ENCODE peak calls at places on chromosomes 7 and 10, in ten cellular contexts. Z is heart right ventricle, J is neural progenitor cell, G is BE2C, E is adrenal gland, X is AG04449, F is cardiac fibroblast, S is fibroblast of mammary gland, B is left ventricle myocardium inferior, L is tibial artery. O is an unnamed sample.

GRCh38 chr7:115300228-115300870 is 378.5 kb downstream of the MDFIC start:
- DNase-seq in G (no peak), B (no peak), E (no peak), S (peak), J (no peak), X (no peak), L (no peak), F (peak), Z (no peak), O (peak)

GRCh38 chr7:77393261-77393660 is 22.9 kb downstream of the GSAP start:
- DNase-seq in E (no peak), X (no peak), S (peak), L (no peak), Z (no peak), F (no peak), G (no peak), J (no peak), B (no peak), O (no peak)

GRCh38 chr10:101380353-101381017 is 26.5 kb downstream of the BTRC start:
- DNase-seq in Z (no peak), J (no peak), G (no peak), E (no peak), L (no peak), F (no peak), S (peak), B (no peak), X (no peak), O (peak)

GRCh38 chr7:22672892-22673637 is 53.9 kb upstream of the IL6 start:
- DNase-seq in J (no peak), G (no peak), S (no peak), L (no peak), X (no peak), E (no peak), B (no peak), F (no peak), Z (no peak), O (no peak)

GRCh38 chr7:108088729-108089128 is 41.4 kb downstream of the LAMB4 start:
- DNase-seq in B (no peak), J (no peak), X (no peak), L (no peak), E (no peak), F (no peak), Z (no peak), G (no peak), S (no peak), O (no peak)

GRCh38 chr7:130615583-130615982 is 53.0 kb downstream of the COPG2 start:
- DNase-seq in J (no peak), B (no peak), F (no peak), S (no peak), X (no peak), G (no peak), Z (no peak), E (peak), L (no peak), O (no peak)

GRCh38 chr7:149354119-149354518 is 92.1 kb downstream of the ZNF783 start:
- DNase-seq in F (no peak), Z (no peak), E (no peak), B (no peak), S (no peak), J (no peak), X (no peak), L (no peak), G (no peak), O (no peak)

GRCh38 chr7:151249034-151249731 is 689 bp upstream of the SMARCD3 start:
- DNase-seq in X (no peak), E (peak), G (peak), F (peak), B (peak), Z (peak), S (peak), J (peak), L (peak), O (peak)

GRCh38 chr7:7969306-7970112 is 913 bp downstream of the GLCCI1 start:
- DNase-seq in Z (peak), B (peak), S (no peak), G (peak), E (peak), J (peak), L (peak), X (no peak), F (peak), O (peak)

GRCh38 chr10:58579011-58579655 is 66.5 kb downstream of the BICC1 start:
- DNase-seq in F (no peak), L (no peak), E (no peak), J (no peak), B (no peak), S (peak), G (no peak), Z (no peak), X (no peak), O (no peak)

GRCh38 chr7:22094413-22095304 is 149.0 kb upstream of the CDCA7L start:
- DNase-seq in E (no peak), Z (no peak), L (no peak), F (no peak), G (peak), J (no peak), B (no peak), S (peak), X (no peak), O (no peak)

GRCh38 chr10:15121707-15122106 is 24.6 kb downstream of the RPP38 start:
- DNase-seq in G (no peak), B (no peak), J (no peak), S (no peak), Z (no peak), L (no peak), X (no peak), F (no peak), E (no peak), O (no peak)

GRCh38 chr7:152307902-152308301 is 127.9 kb downstream of the KMT2C start:
- DNase-seq in J (no peak), G (no peak), B (no peak), Z (no peak), S (no peak), E (no peak), X (no peak), L (no peak), F (no peak), O (no peak)

GRCh38 chr10:29862926-29863614 is 196.3 kb downstream of the JCAD start:
- DNase-seq in B (no peak), X (peak), S (peak), E (no peak), L (no peak), G (no peak), J (no peak), F (no peak), Z (no peak), O (peak)

GRCh38 chr10:105150486-105150885 is 509.4 kb downstream of the SORCS3 start:
- DNase-seq in G (no peak), X (peak), L (no peak), B (no peak), Z (no peak), J (no peak), S (no peak), E (no peak), F (no peak), O (no peak)

GRCh38 chr10:121205625-121206024 is 354.5 kb downstream of the WDR11 start:
- DNase-seq in F (no peak), B (no peak), E (no peak), S (no peak), G (no peak), Z (no peak), L (no peak), X (no peak), J (no peak), O (no peak)

GRCh38 chr10:86603256-86603655 is 51.1 kb upstream of the OPN4 start:
- DNase-seq in X (no peak), E (no peak), S (no peak), J (no peak), G (no peak), B (no peak), L (no peak), Z (no peak), F (no peak), O (peak)

GRCh38 chr7:148723846-148724245 is 25.1 kb downstream of the CUL1 start:
- DNase-seq in L (no peak), G (no peak), X (no peak), S (peak), J (no peak), F (peak), Z (no peak), B (no peak), E (no peak), O (peak)

GRCh38 chr10:9833871-9834454 is 1183.7 kb upstream of the CELF2 start:
- DNase-seq in S (no peak), G (no peak), F (no peak), B (no peak), E (no peak), J (peak), X (no peak), L (no peak), Z (no peak), O (no peak)

GRCh38 chr7:92717601-92717981 is 118.8 kb downstream of the CDK6 start:
- DNase-seq in X (no peak), L (no peak), E (no peak), J (no peak), Z (no peak), B (no peak), S (peak), G (no peak), F (no peak), O (no peak)

GRCh38 chr7:116876664-116877442 is 14.5 kb downstream of the CAPZA2 start:
- DNase-seq in X (no peak), F (peak), E (peak), B (peak), G (peak), J (peak), L (no peak), Z (peak), S (no peak), O (peak)

GRCh38 chr10:15325243-15326002 is 45.7 kb downstream of the FAM171A1 start:
- DNase-seq in B (no peak), L (peak), S (peak), Z (peak), J (no peak), G (no peak), E (peak), F (peak), X (no peak), O (peak)

GRCh38 chr10:127922675-127923366 is 15.9 kb downstream of the PTPRE start:
- DNase-seq in F (peak), S (peak), G (peak), Z (peak), B (peak), E (peak), J (no peak), L (peak), X (no peak), O (peak)

GRCh38 chr10:31961264-31961663 is 32.6 kb upstream of the ARHGAP12 start:
- DNase-seq in S (no peak), L (no peak), E (no peak), X (no peak), F (no peak), J (no peak), Z (no peak), G (peak), B (no peak), O (no peak)

GRCh38 chr7:120802751-120803150 is 55.2 kb downstream of the TSPAN12 start:
- DNase-seq in Z (no peak), E (no peak), X (no peak), J (no peak), G (no peak), L (no peak), B (no peak), S (no peak), F (no peak), O (no peak)

GRCh38 chr10:114064151-114065045 is 20.7 kb downstream of the ADRB1 start:
- DNase-seq in J (no peak), B (peak), F (peak), E (peak), S (no peak), X (no peak), G (no peak), L (no peak), Z (peak), O (no peak)

GRCh38 chr7:53428045-53428444 is 392.6 kb downstream of the POM121L12 start:
- DNase-seq in F (no peak), X (no peak), L (no peak), S (no peak), B (no peak), G (no peak), Z (no peak), E (no peak), J (no peak), O (no peak)

GRCh38 chr7:32936686-32937085 is 20.6 kb upstream of the FKBP9 start:
- DNase-seq in J (no peak), X (no peak), B (no peak), F (no peak), Z (no peak), L (no peak), E (no peak), G (no peak), S (no peak), O (no peak)

GRCh38 chr7:29809533-29810155 is 3.3 kb downstream of the WIPF3 start:
- DNase-seq in G (no peak), S (no peak), B (no peak), F (no peak), J (no peak), Z (no peak), L (no peak), E (no peak), X (no peak), O (no peak)

GRCh38 chr7:30979027-30979426 is 15.3 kb downstream of the GHRHR start:
- DNase-seq in L (no peak), J (no peak), E (no peak), F (no peak), B (no peak), Z (no peak), X (no peak), S (no peak), G (no peak), O (no peak)

GRCh38 chr7:25857376-25858067 is 294.5 kb upstream of the NFE2L3 start:
- DNase-seq in F (peak), G (no peak), E (no peak), B (no peak), J (peak), X (no peak), L (peak), S (peak), Z (no peak), O (no peak)

GRCh38 chr7:83306487-83306886 is 143.8 kb upstream of the PCLO start:
- DNase-seq in B (no peak), L (no peak), F (no peak), G (no peak), S (no peak), J (no peak), Z (no peak), X (no peak), E (no peak), O (no peak)

GRCh38 chr7:82235710-82236109 is 207.9 kb downstream of the CACNA2D1 start:
- DNase-seq in S (peak), Z (no peak), J (no peak), L (no peak), G (no peak), F (peak), B (no peak), E (no peak), X (no peak), O (peak)

GRCh38 chr7:100366411-100367250 is 6.7 kb upstream of the PILRA start:
- DNase-seq in J (no peak), X (no peak), Z (no peak), G (no peak), L (no peak), F (no peak), E (no peak), B (no peak), S (no peak), O (no peak)

GRCh38 chr7:151686826-151687225 is 167.1 kb upstream of the RHEB start:
- DNase-seq in J (no peak), L (no peak), X (no peak), Z (no peak), B (no peak), E (no peak), S (no peak), F (peak), G (no peak), O (peak)

GRCh38 chr7:15007507-15007906 is 105.0 kb upstream of the DGKB start:
- DNase-seq in L (no peak), Z (no peak), F (no peak), B (no peak), X (no peak), S (peak), G (peak), E (no peak), J (peak), O (peak)
- TF ChIP-seq CTCF in L (no peak), Z (no peak), F (peak), B (no peak), X (peak), S (peak), G (peak), E (no peak), J (peak), O (peak)

DNA sequence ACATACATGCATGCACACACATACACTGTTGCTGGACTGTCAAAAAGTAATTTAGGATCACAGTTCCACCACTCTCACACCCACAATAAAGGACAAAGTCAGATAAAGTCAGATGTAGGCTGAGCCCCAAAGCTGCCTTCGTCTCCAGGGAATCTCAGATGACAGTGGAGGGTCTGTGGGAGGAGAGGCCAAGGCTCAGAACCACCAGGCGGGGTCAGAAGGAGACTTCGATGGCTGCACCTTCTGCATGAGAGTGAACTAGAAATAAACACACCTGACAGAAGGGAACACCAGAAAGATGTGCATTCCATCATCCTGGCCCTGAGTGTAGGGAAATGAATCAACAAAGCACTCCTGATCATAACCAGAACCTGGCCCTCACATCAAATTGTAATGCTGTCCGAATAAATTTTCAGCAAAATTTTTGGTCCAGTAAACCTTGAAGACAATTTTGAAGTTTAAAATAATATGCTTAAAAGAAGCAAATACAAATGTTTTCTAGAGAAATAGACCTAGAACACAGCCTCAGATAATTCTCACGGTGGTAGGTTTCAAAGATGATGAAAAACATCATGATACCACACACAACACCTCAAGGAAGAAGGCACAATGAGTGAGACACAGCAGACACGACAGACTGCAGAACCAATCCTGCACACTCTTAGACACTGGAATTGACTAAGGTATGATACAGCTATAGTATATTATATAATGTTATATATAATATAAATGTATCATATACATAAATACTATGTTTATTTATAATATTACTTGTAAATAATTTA is 269.8 kb upstream of the KLF6 start:
- DNase-seq in L (no peak), G (no peak), B (no peak), F (no peak), X (no peak), Z (no peak), S (no peak), J (no peak), E (no peak), O (no peak)
- H3K4me3 ChIP-seq in L (no peak), G (no peak), B (no peak), F (no peak), X (no peak), Z (no peak), S (no peak), J (no peak), E (no peak), O (no peak)

GRCh38 chr10:104139221-104139620 is 17.2 kb downstream of the SFR1 start:
- DNase-seq in B (no peak), J (peak), L (no peak), Z (no peak), G (no peak), F (no peak), E (no peak), X (no peak), S (peak), O (peak)
- TF ChIP-seq CTCF in B (peak), J (peak), L (no peak), Z (no peak), G (peak), F (peak), E (peak), X (peak), S (peak), O (peak)

DNA sequence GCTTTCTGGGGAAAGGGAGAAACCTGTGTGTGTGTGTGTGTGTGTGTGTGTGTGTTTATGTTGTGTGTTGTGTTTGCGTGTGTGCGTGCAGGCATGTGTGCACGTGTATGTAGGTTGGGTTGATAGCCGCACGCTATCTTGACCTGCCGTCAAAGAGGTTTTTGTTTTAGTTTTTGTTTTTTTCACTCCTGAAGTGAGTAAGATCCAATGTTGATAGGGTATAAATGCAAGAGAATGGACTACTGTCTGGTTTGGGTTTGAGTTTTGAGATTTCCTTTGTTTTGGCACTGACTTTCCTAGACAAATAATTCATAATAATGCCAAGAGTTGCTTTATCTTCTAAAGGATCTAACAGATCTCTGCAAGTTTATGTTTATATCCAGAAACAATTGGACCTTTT is 27.8 kb downstream of the POU6F2 start:
- DNase-seq in B (no peak), X (no peak), F (no peak), L (no peak), G (no peak), Z (no peak), J (no peak), E (no peak), S (no peak), O (no peak)
- H3K4me3 ChIP-seq in B (no peak), X (no peak), F (no peak), L (no peak), G (no peak), Z (no peak), J (no peak), E (no peak), S (no peak), O (no peak)

GRCh38 chr10:71968553-71969474 is 4.6 kb downstream of the CHST3 start:
- DNase-seq in Z (no peak), F (peak), J (no peak), L (no peak), X (no peak), G (no peak), S (no peak), B (no peak), E (peak), O (no peak)

GRCh38 chr10:71971311-71971731 is 7.1 kb downstream of the CHST3 start:
- DNase-seq in L (no peak), X (no peak), F (no peak), B (no peak), G (no peak), J (no peak), S (no peak), Z (no peak), E (no peak), O (no peak)

GRCh38 chr10:71969929-71970328 is 5.7 kb downstream of the CHST3 start:
- DNase-seq in X (no peak), G (no peak), F (no peak), J (no peak), S (no peak), B (no peak), Z (no peak), L (peak), E (no peak), O (no peak)

GRCh38 chr10:71970869-71971268 is 6.7 kb downstream of the CHST3 start:
- DNase-seq in F (no peak), L (no peak), E (no peak), S (no peak), B (no peak), X (no peak), Z (no peak), J (no peak), G (no peak), O (no peak)

GRCh38 chr10:71970331-71970730 is 6.1 kb downstream of the CHST3 start:
- DNase-seq in Z (no peak), L (no peak), G (peak), F (no peak), S (no peak), E (peak), J (peak), B (no peak), X (no peak), O (no peak)
- TF ChIP-seq CTCF in Z (peak), L (peak), G (peak), F (peak), S (peak), E (no peak), J (peak), B (peak), X (peak), O (peak)

GRCh38 chr10:63264852-63265617 is 131.9 kb downstream of the NRBF2 start:
- DNase-seq in S (peak), L (no peak), B (no peak), G (peak), X (no peak), J (peak), Z (peak), F (peak), E (peak), O (peak)

GRCh38 chr10:63267414-63268138 is 134.4 kb downstream of the NRBF2 start:
- DNase-seq in L (no peak), B (no peak), Z (peak), E (no peak), X (peak), F (peak), G (peak), S (peak), J (peak), O (peak)

GRCh38 chr10:63266337-63267327 is 133.5 kb downstream of the NRBF2 start:
- DNase-seq in Z (no peak), G (no peak), F (no peak), L (no peak), B (no peak), J (peak), S (no peak), E (no peak), X (no peak), O (no peak)

GRCh38 chr10:63268139-63268797 is 135.1 kb downstream of the NRBF2 start:
- DNase-seq in J (peak), G (no peak), E (no peak), L (no peak), B (no peak), F (peak), S (peak), Z (no peak), X (no peak), O (peak)

GRCh38 chr10:63265646-63266207 is 132.6 kb downstream of the NRBF2 start:
- DNase-seq in L (no peak), Z (no peak), E (no peak), X (no peak), J (no peak), S (no peak), G (no peak), F (no peak), B (no peak), O (no peak)
- H3K4me3 ChIP-seq in L (peak), Z (no peak), E (peak), X (peak), J (peak), S (peak), G (peak), F (peak), B (peak), O (peak)